ENCODE peak calls at places on chromosomes 4 and X, in nine cellular contexts. J is AG09309, D is sigmoid colon, R is NCI-H69, I is NB4, Y is HS-5, N is ascending aorta, G is T-helper 1 cell, Q is hippocampal formation. S is an unnamed sample.

GRCh38 chr4:151563194-151563593 is 154.2 kb downstream of the FHIP1A start:
- DNase-seq in J (no peak), D (no peak), R (peak; percentile 9), I (no peak), Y (no peak), N (no peak), G (no peak), Q (no peak), S (no peak)

GRCh38 chr4:77074961-77075855 is 581 bp downstream of the CCNI start:
- DNase-seq in J (no peak), D (peak; percentile 87), R (peak; percentile 82), I (peak; percentile 92), Y (no peak), N (peak; percentile 49), G (peak; percentile 76), Q (peak; percentile 24), S (no peak)

GRCh38 chrX:38939067-38939466 is 137.8 kb downstream of the MID1IP1 start:
- DNase-seq in J (no peak), D (no peak), R (no peak), I (no peak), Y (no peak), N (no peak), G (no peak), Q (no peak), S (no peak)

GRCh38 chr4:3291969-3292570 is 751 bp upstream of the RGS12 start:
- DNase-seq in J (no peak), D (peak; percentile 82), R (peak; percentile 59), I (peak; percentile 74), Y (no peak), N (no peak), G (peak; percentile 33), Q (no peak), S (no peak)

GRCh38 chr4:110508827-110509446 is 33.0 kb downstream of the ENPEP start:
- DNase-seq in J (no peak), D (no peak), R (peak; percentile 37), I (peak; percentile 26), Y (no peak), N (no peak), G (no peak), Q (peak; percentile 11), S (no peak)

GRCh38 chr4:136690363-136690762 is 841.9 kb downstream of the PCDH18 start:
- DNase-seq in J (no peak), D (no peak), R (peak; percentile 9), I (no peak), Y (no peak), N (no peak), G (no peak), Q (no peak), S (no peak)

GRCh38 chr4:29311231-29311630 is 1408.9 kb upstream of the PCDH7 start:
- DNase-seq in J (no peak), D (no peak), R (no peak), I (no peak), Y (peak; percentile 36), N (no peak), G (no peak), Q (no peak), S (no peak)

GRCh38 chrX:45710081-45710801 is 509.6 kb upstream of the DIPK2B start:
- DNase-seq in J (peak; percentile 93), D (no peak), R (no peak), I (peak; percentile 25), Y (peak; percentile 91), N (no peak), G (no peak), Q (no peak), S (no peak)

GRCh38 chr4:15455290-15455689 is 14.4 kb upstream of the CC2D2A start:
- DNase-seq in J (peak; percentile 51), D (peak; percentile 89), R (no peak), I (peak; percentile 60), Y (no peak), N (peak; percentile 44), G (no peak), Q (no peak), S (no peak)

GRCh38 chr4:184331155-184331995 is 113.7 kb upstream of the ENPP6 start:
- DNase-seq in J (no peak), D (no peak), R (peak; percentile 4), I (peak; percentile 37), Y (no peak), N (no peak), G (no peak), Q (no peak), S (no peak)

GRCh38 chr4:154361450-154361849 is 130.1 kb downstream of the DCHS2 start:
- DNase-seq in J (no peak), D (no peak), R (no peak), I (no peak), Y (no peak), N (no peak), G (no peak), Q (no peak), S (no peak)

GRCh38 chrX:23331701-23332100 is 2.9 kb upstream of the PTCHD1 start:
- DNase-seq in J (no peak), D (no peak), R (peak; percentile 27), I (no peak), Y (no peak), N (no peak), G (no peak), Q (no peak), S (no peak)

GRCh38 chr4:110049951-110050925 is 137.6 kb downstream of the EGF start:
- DNase-seq in J (no peak), D (no peak), R (peak; percentile 27), I (peak; percentile 45), Y (peak; percentile 14), N (no peak), G (peak; percentile 8), Q (peak; percentile 40), S (no peak)

GRCh38 chr4:93897559-93897958 is 69.0 kb downstream of the ATOH1 start:
- DNase-seq in J (no peak), D (no peak), R (peak; percentile 29), I (peak; percentile 15), Y (no peak), N (no peak), G (no peak), Q (no peak), S (no peak)

GRCh38 chr4:22962186-22962786 is 269.5 kb downstream of the GBA3 start:
- DNase-seq in J (no peak), D (no peak), R (peak; percentile 37), I (peak; percentile 13), Y (no peak), N (no peak), G (no peak), Q (no peak), S (no peak)

GRCh38 chrX:21974011-21974385 is 33.5 kb downstream of the SMS start:
- DNase-seq in J (no peak), D (no peak), R (no peak), I (peak; percentile 18), Y (no peak), N (no peak), G (no peak), Q (no peak), S (no peak)

GRCh38 chrX:104166735-104167436 is 633 bp downstream of the FAM199X start:
- DNase-seq in J (no peak), D (peak; percentile 64), R (peak; percentile 31), I (no peak), Y (no peak), N (no peak), G (no peak), Q (no peak), S (no peak)

GRCh38 chr4:47704693-47705325 is 133.1 kb downstream of the CORIN start:
- DNase-seq in J (no peak), D (no peak), R (peak; percentile 29), I (peak; percentile 81), Y (no peak), N (no peak), G (no peak), Q (no peak), S (no peak)

GRCh38 chr4:109801895-109802319 is at the start of gene CFI:
- DNase-seq in J (peak; percentile 49), D (no peak), R (peak; percentile 47), I (no peak), Y (no peak), N (no peak), G (no peak), Q (no peak), S (no peak)

GRCh38 chr4:47650584-47651130 is 165.6 kb downstream of the ATP10D start:
- DNase-seq in J (no peak), D (no peak), R (no peak), I (no peak), Y (no peak), N (no peak), G (no peak), Q (no peak), S (no peak)

GRCh38 chr4:76090241-76090691 is 15.8 kb downstream of the ART3 start:
- DNase-seq in J (peak; percentile 74), D (no peak), R (no peak), I (peak; percentile 95), Y (peak; percentile 76), N (no peak), G (no peak), Q (peak; percentile 18), S (no peak)

GRCh38 chr4:121510260-121510942 is 129.6 kb upstream of the QRFPR start:
- DNase-seq in J (no peak), D (no peak), R (no peak), I (no peak), Y (no peak), N (no peak), G (no peak), Q (no peak), S (no peak)

GRCh38 chrX:46935295-46935694 is 23.1 kb downstream of the JADE3 start:
- DNase-seq in J (no peak), D (no peak), R (no peak), I (no peak), Y (no peak), N (no peak), G (no peak), Q (no peak), S (no peak)

GRCh38 chr4:84573335-84573734 is 9.6 kb upstream of the CDS1 start:
- DNase-seq in J (no peak), D (no peak), R (no peak), I (no peak), Y (no peak), N (no peak), G (no peak), Q (no peak), S (no peak)

GRCh38 chrX:24928114-24928513 is 87.7 kb downstream of the ARX start:
- DNase-seq in J (no peak), D (no peak), R (peak; percentile 95), I (no peak), Y (no peak), N (no peak), G (no peak), Q (no peak), S (no peak)

GRCh38 chr4:153466637-153467153 is 535 bp downstream of the TMEM131L start:
- DNase-seq in J (no peak), D (no peak), R (peak; percentile 57), I (no peak), Y (no peak), N (no peak), G (peak; percentile 29), Q (no peak), S (no peak)

GRCh38 chr4:76665139-76665538 is 230.1 kb downstream of the SHROOM3 start:
- DNase-seq in J (no peak), D (no peak), R (no peak), I (no peak), Y (peak; percentile 56), N (no peak), G (no peak), Q (no peak), S (no peak)

GRCh38 chrX:71667328-71668247 is at the start of gene LOC101059915:
- DNase-seq in J (no peak), D (no peak), R (no peak), I (no peak), Y (no peak), N (no peak), G (no peak), Q (no peak), S (no peak)